ENCODE peak calls at places on chromosomes 4 and X, in four cellular contexts. V is GM12878, P is esophagus muscularis mucosa, J is stomach. W is an unnamed sample.

GRCh38 chr4:74570095-74570494 is 125.2 kb downstream of the AREG start:
- DNase-seq in P (no peak), V (no peak), J (no peak), W (no peak)

GRCh38 chr4:63663870-63664269 is 745.4 kb downstream of the TECRL start:
- DNase-seq in J (no peak), V (peak; percentile 41), P (no peak), W (no peak)

GRCh38 chr4:107050525-107051135 is 14.5 kb upstream of the DKK2 start:
- DNase-seq in V (no peak), J (no peak), P (no peak), W (no peak)

GRCh38 chr4:165312506-165312905 is 15.0 kb upstream of the MSMO1 start:
- DNase-seq in V (no peak), J (no peak), P (no peak), W (no peak)

GRCh38 chr4:89847571-89848325 is 10.8 kb upstream of the SNCA start:
- DNase-seq in P (no peak), V (no peak), J (no peak), W (no peak)

GRCh38 chr4:109690690-109691410 is 12.4 kb downstream of the CASP6 start:
- DNase-seq in V (peak; percentile 31), P (no peak), J (no peak), W (no peak)

GRCh38 chr4:16082424-16083216 is 1.2 kb downstream of the PROM1 start:
- DNase-seq in P (peak; percentile 89), J (no peak), V (no peak), W (no peak)

GRCh38 chr4:88991746-88992145 is 65.2 kb downstream of the FAM13A start:
- DNase-seq in V (no peak), P (no peak), J (no peak), W (no peak)

GRCh38 chr4:26779674-26780073 is 81.0 kb upstream of the STIM2 start:
- DNase-seq in P (no peak), V (no peak), J (no peak), W (no peak)

GRCh38 chr4:8538703-8539567 is 41.3 kb upstream of the GPR78 start:
- DNase-seq in P (no peak), J (peak; percentile 63), V (no peak), W (no peak)

GRCh38 chr4:73816814-73817213 is 19.7 kb upstream of the CXCL6 start:
- DNase-seq in J (no peak), V (no peak), P (no peak), W (no peak)

GRCh38 chr4:53595204-53595603 is 3.9 kb upstream of the LNX1 start:
- DNase-seq in J (no peak), V (no peak), P (no peak), W (no peak)

GRCh38 chr4:125013891-125014290 is 300.9 kb upstream of the FAT4 start:
- DNase-seq in P (no peak), J (no peak), V (no peak), W (no peak)

GRCh38 chr4:6541789-6542188 is 33.2 kb upstream of the MAN2B2 start:
- DNase-seq in V (no peak), J (no peak), P (no peak), W (no peak)

GRCh38 chrX:40908857-40909475 is 173.6 kb upstream of the MED14 start:
- DNase-seq in J (no peak), P (no peak), V (no peak), W (no peak)

GRCh38 chr4:143626134-143626859 is 74.2 kb downstream of the FREM3 start:
- DNase-seq in V (no peak), J (peak; percentile 27), P (no peak), W (no peak)

GRCh38 chr4:53021709-53022108 is 159.6 kb downstream of the RASL11B start:
- DNase-seq in V (no peak), J (no peak), P (no peak), W (no peak)

GRCh38 chr4:77232653-77233052 is 75.6 kb downstream of the CCNG2 start:
- DNase-seq in P (no peak), J (no peak), V (no peak), W (no peak)

GRCh38 chrX:46836701-46837542 is at the start of gene RP2:
- DNase-seq in V (peak; percentile 71), J (peak; percentile 90), P (peak; percentile 97), W (no peak)

GRCh38 chrX:52933976-52934703 is 24.2 kb downstream of the FAM156A start:
- DNase-seq in V (no peak), J (no peak), P (no peak), W (no peak)

GRCh38 chrX:136577562-136577961 is 45.5 kb downstream of the VGLL1 start:
- DNase-seq in P (no peak), J (peak; percentile 54), V (no peak), W (no peak)

GRCh38 chrX:3962511-3963350 is 249.3 kb upstream of the PRKX start:
- DNase-seq in J (no peak), V (no peak), P (no peak), W (no peak)

DNA sequence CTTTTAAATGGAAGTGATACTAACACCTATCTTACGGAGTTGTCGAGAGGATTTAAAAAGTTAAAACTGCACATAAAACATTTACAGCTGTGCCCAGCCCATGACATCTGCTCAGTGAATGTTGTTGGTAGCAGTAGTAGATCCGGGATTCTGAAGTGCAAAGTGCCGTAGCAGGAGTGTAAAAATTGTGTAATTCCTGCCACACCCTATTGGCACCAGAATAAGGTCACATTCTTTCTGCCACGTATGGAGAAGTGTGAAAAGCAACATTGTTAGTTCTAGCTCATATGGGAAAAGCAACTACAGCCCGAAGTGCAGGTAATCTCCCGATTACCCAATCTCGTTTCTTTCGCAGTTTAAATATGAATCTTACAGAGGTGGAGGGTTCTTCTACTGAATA is 31.2 kb downstream of the PRIMPOL start:
- DNase-seq in J (no peak), P (no peak), V (no peak), W (no peak)
- TF ChIP-seq POLR2A in J (no peak), P (no peak), V (no peak), W (no peak)

DNA sequence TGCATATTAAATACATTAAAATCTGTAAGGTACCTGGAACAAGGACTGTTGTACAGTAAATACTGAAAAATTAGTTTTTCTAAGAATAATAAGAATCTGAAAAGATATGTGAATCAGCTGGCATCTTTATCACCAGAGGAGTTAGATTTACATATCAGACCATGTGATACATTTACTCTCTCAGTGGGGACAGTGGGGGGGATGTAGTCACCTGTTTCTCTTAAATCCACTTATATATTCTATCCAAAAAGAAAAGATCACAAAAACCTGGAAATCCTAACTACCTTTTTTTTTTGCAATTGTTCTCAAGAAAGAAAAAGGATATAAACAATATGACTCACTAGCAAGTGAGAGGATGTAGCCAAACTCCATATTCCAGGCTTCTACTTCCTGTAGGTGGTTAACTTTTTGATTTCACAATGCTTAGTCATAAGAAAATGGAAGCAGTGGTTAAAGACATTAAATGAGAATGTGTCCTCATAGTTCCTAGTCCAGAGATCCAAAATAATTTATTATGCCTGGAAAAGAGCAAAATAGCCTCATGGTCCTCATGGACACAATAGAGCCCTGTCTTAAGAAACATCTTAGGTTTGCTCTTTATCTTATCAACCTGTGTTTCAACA is 22.5 kb upstream of the MYOZ2 start:
- DNase-seq in P (no peak), J (no peak), V (no peak), W (no peak)
- TF ChIP-seq POLR2AphosphoS5 in P (peak; percentile 33), J (no peak), V (no peak), W (peak; percentile 44)

GRCh38 chr4:169660929-169661328 is 40.6 kb downstream of the CLCN3 start:
- DNase-seq in P (no peak), J (no peak), V (no peak), W (no peak)
- H3K4me3 ChIP-seq in P (peak overlapping the region; percentile 53), J (peak overlapping the region; percentile 42), V (no peak overlapping the region), W (no peak overlapping the region)

GRCh38 chrX:129958814-129959492 is 23.5 kb upstream of the BCORL1 start:
- DNase-seq in J (no peak), P (no peak), V (no peak), W (no peak)

GRCh38 chrX:129955682-129956081 is 26.8 kb upstream of the BCORL1 start:
- DNase-seq in V (no peak), J (no peak), P (no peak), W (no peak)

GRCh38 chrX:129956145-129956544 is 26.3 kb upstream of the BCORL1 start:
- DNase-seq in P (no peak), J (no peak), V (no peak), W (no peak)

GRCh38 chrX:129956765-129957164 is 25.7 kb upstream of the BCORL1 start:
- DNase-seq in J (no peak), V (no peak), P (no peak), W (no peak)

GRCh38 chrX:129957241-129958099 is 25.0 kb upstream of the BCORL1 start:
- DNase-seq in V (peak; percentile 34), P (no peak), J (peak; percentile 70), W (no peak)
- TF ChIP-seq POLR2A in V (peak; percentile 78), P (no peak), J (no peak), W (no peak)

GRCh38 chr4:78451407-78451806 is 100.2 kb upstream of the ANXA3 start:
- DNase-seq in J (no peak), P (peak; percentile 39), V (no peak), W (no peak)

GRCh38 chr4:78457751-78458150 is 93.8 kb upstream of the ANXA3 start:
- DNase-seq in J (no peak), V (no peak), P (peak; percentile 34), W (no peak)

GRCh38 chr4:78459327-78459726 is 92.2 kb upstream of the ANXA3 start:
- DNase-seq in J (no peak), P (peak; percentile 31), V (no peak), W (no peak)

GRCh38 chr4:78454016-78454415 is 97.6 kb upstream of the ANXA3 start:
- DNase-seq in J (no peak), V (no peak), P (peak; percentile 74), W (no peak)
- TF ChIP-seq POLR2AphosphoS5 in J (no peak), V (no peak), P (no peak), W (no peak)

GRCh38 chr4:38759790-38760122 is 23.0 kb downstream of the TLR10 start:
- DNase-seq in P (no peak), V (no peak), J (no peak), W (no peak)
- H3K4me3 ChIP-seq in P (no peak overlapping the region), V (peak overlapping the region; percentile 51), J (no peak overlapping the region), W (no peak overlapping the region)

GRCh38 chr4:3257691-3258482 is 8.9 kb downstream of the MSANTD1 start:
- DNase-seq in J (peak; percentile 21), V (peak; percentile 7), P (no peak), W (no peak)
- TF ChIP-seq POLR2A in J (no peak), V (no peak), P (no peak), W (no peak)

GRCh38 chr4:112361181-112361791 is 64.1 kb downstream of the ALPK1 start:
- DNase-seq in P (no peak), V (peak; percentile 82), J (no peak), W (no peak)
- TF ChIP-seq POLR2AphosphoS5 in P (no peak), V (no peak), J (no peak), W (no peak)

DNA sequence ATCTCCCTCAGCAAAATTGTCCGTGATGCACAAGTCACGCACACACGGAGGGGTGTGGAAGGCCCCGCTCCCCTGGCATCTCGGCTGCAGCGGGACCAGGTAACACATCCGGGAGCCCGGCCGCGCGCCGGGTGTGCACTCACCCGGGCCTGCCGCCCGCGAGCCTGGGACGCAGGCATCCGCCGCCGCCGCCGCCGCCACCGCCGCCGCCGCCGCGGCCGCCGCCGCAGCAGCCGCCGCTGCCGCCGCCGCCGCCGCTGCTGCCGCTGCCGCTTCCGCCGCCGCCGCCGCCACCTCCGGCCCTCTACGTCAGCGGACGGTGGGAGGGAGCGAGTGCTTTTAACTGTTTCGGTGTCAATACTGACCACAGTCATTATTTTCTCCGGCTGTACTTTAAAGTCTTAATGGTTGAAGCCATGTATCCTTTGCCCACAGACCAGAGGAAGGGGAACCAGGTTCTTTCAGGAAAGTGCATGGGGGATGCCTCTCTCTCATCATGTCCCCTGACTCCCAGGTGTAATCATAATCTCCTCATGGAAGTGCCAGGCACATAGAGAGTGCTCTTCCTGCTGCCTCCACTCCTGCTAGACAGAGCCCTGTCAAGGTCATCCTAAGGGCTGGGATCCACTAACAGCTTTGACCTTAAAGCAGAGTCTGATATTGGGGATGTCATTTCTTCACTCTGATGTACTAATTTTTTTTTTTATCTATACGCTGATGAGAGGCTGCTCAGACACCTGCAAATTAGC is 38.0 kb downstream of the MAGEE2 start:
- DNase-seq in P (no peak), V (no peak), J (peak; percentile 42), W (no peak)
- H3K4me3 ChIP-seq in P (peak overlapping the region; percentile 54), V (peak overlapping the region; percentile 27), J (peak overlapping the region; percentile 43), W (peak overlapping the region; percentile 44)